ENCODE peak calls at places on chromosomes 13 and 19, in seven cellular contexts. One of them, this sample, is unnamed.
A peak's percentile ranks its signal among the peaks of the same experiment; 100 is the strongest.

GRCh38 chr19:15402411-15403150 is 16.2 kb downstream of the AKAP8L start:
- DNase-seq in CD8-positive, alpha-beta memory T cell: no peak
- DNase-seq in GM12864: no peak
- DNase-seq in tibial artery: no peak
- DNase-seq in BE2C: no peak
- DNase-seq in prostate gland: no peak
- DNase-seq in adrenal gland: no peak
- DNase-seq in this sample: no peak

GRCh38 chr13:39783051-39783450 is 127.6 kb downstream of the COG6 start:
- DNase-seq in CD8-positive, alpha-beta memory T cell: no peak
- DNase-seq in adrenal gland: no peak
- DNase-seq in BE2C: no peak
- DNase-seq in prostate gland: no peak
- DNase-seq in GM12864: no peak
- DNase-seq in tibial artery: no peak
- DNase-seq in this sample: no peak

GRCh38 chr19:30651066-30651465 is 278.9 kb downstream of the ZNF536 start:
- DNase-seq in tibial artery: no peak
- DNase-seq in prostate gland: no peak
- DNase-seq in GM12864: no peak
- DNase-seq in BE2C: no peak
- DNase-seq in CD8-positive, alpha-beta memory T cell: no peak
- DNase-seq in adrenal gland: no peak
- DNase-seq in this sample: no peak

GRCh38 chr19:16185925-16186234 is 670 bp downstream of the FAM32A start:
- DNase-seq in tibial artery: no peak
- DNase-seq in CD8-positive, alpha-beta memory T cell: no peak
- DNase-seq in prostate gland: peak; percentile 17
- DNase-seq in GM12864: no peak
- DNase-seq in adrenal gland: no peak
- DNase-seq in BE2C: peak; percentile 75
- DNase-seq in this sample: peak; percentile 10

GRCh38 chr13:37531054-37531453 is 67.5 kb downstream of the POSTN start:
- DNase-seq in GM12864: no peak
- DNase-seq in adrenal gland: no peak
- DNase-seq in prostate gland: no peak
- DNase-seq in tibial artery: no peak
- DNase-seq in BE2C: no peak
- DNase-seq in CD8-positive, alpha-beta memory T cell: no peak
- DNase-seq in this sample: no peak

GRCh38 chr13:67299072-67299635 is 69.0 kb upstream of the PCDH9 start:
- DNase-seq in BE2C: no peak
- DNase-seq in CD8-positive, alpha-beta memory T cell: no peak
- DNase-seq in prostate gland: no peak
- DNase-seq in GM12864: no peak
- DNase-seq in tibial artery: no peak
- DNase-seq in adrenal gland: no peak
- DNase-seq in this sample: no peak

GRCh38 chr19:43332058-43332922 is 21.2 kb upstream of the CD177 start:
- DNase-seq in GM12864: no peak
- DNase-seq in CD8-positive, alpha-beta memory T cell: no peak
- DNase-seq in tibial artery: no peak
- DNase-seq in BE2C: no peak
- DNase-seq in adrenal gland: no peak
- DNase-seq in prostate gland: no peak
- DNase-seq in this sample: no peak

GRCh38 chr19:17610384-17610783 is 54.9 kb downstream of the COLGALT1 start:
- DNase-seq in GM12864: no peak
- DNase-seq in BE2C: no peak
- DNase-seq in CD8-positive, alpha-beta memory T cell: no peak
- DNase-seq in adrenal gland: no peak
- DNase-seq in prostate gland: no peak
- DNase-seq in tibial artery: no peak
- DNase-seq in this sample: peak; percentile 68

GRCh38 chr19:54928299-54928698 is 19.0 kb downstream of the NLRP7 start:
- DNase-seq in BE2C: no peak
- DNase-seq in CD8-positive, alpha-beta memory T cell: no peak
- DNase-seq in tibial artery: no peak
- DNase-seq in adrenal gland: no peak
- DNase-seq in prostate gland: no peak
- DNase-seq in GM12864: no peak
- DNase-seq in this sample: no peak

GRCh38 chr13:48318014-48318713 is 14.6 kb downstream of the RB1 start:
- DNase-seq in adrenal gland: peak; percentile 15
- DNase-seq in BE2C: no peak
- DNase-seq in CD8-positive, alpha-beta memory T cell: no peak
- DNase-seq in tibial artery: no peak
- DNase-seq in GM12864: no peak
- DNase-seq in prostate gland: no peak
- DNase-seq in this sample: no peak

GRCh38 chr13:110964229-110965037 is 49.6 kb upstream of the ANKRD10 start:
- DNase-seq in prostate gland: no peak
- DNase-seq in GM12864: no peak
- DNase-seq in BE2C: no peak
- DNase-seq in CD8-positive, alpha-beta memory T cell: no peak
- DNase-seq in adrenal gland: no peak
- DNase-seq in tibial artery: no peak
- DNase-seq in this sample: no peak

GRCh38 chr19:35318679-35319448 is 10.1 kb upstream of the CD22 start:
- DNase-seq in tibial artery: peak; percentile 62
- DNase-seq in adrenal gland: peak; percentile 99
- DNase-seq in prostate gland: peak; percentile 6
- DNase-seq in CD8-positive, alpha-beta memory T cell: no peak
- DNase-seq in GM12864: no peak
- DNase-seq in BE2C: no peak
- DNase-seq in this sample: no peak

GRCh38 chr19:38527466-38528136 is 90.2 kb downstream of the MAP4K1 start:
- DNase-seq in GM12864: no peak
- DNase-seq in CD8-positive, alpha-beta memory T cell: no peak
- DNase-seq in prostate gland: no peak
- DNase-seq in BE2C: no peak
- DNase-seq in tibial artery: no peak
- DNase-seq in adrenal gland: no peak
- DNase-seq in this sample: peak; percentile 11

GRCh38 chr13:50129923-50130685 is 114.9 kb downstream of the KCNRG start:
- DNase-seq in tibial artery: peak; percentile 80
- DNase-seq in CD8-positive, alpha-beta memory T cell: peak; percentile 51
- DNase-seq in BE2C: peak; percentile 26
- DNase-seq in prostate gland: no peak
- DNase-seq in GM12864: no peak
- DNase-seq in adrenal gland: peak; percentile 66
- DNase-seq in this sample: no peak

GRCh38 chr13:25490236-25490635 is 118.5 kb downstream of the ATP8A2 start:
- DNase-seq in BE2C: no peak
- DNase-seq in adrenal gland: no peak
- DNase-seq in prostate gland: no peak
- DNase-seq in tibial artery: no peak
- DNase-seq in GM12864: no peak
- DNase-seq in CD8-positive, alpha-beta memory T cell: no peak
- DNase-seq in this sample: no peak

GRCh38 chr13:35818577-35819165 is 312.5 kb downstream of the DCLK1 start:
- DNase-seq in prostate gland: no peak
- DNase-seq in adrenal gland: no peak
- DNase-seq in BE2C: no peak
- DNase-seq in GM12864: no peak
- DNase-seq in tibial artery: no peak
- DNase-seq in CD8-positive, alpha-beta memory T cell: no peak
- DNase-seq in this sample: peak; percentile 26

GRCh38 chr13:110228936-110229904 is 77.7 kb downstream of the COL4A1 start:
- DNase-seq in prostate gland: no peak
- DNase-seq in GM12864: no peak
- DNase-seq in BE2C: no peak
- DNase-seq in adrenal gland: no peak
- DNase-seq in tibial artery: no peak
- DNase-seq in CD8-positive, alpha-beta memory T cell: no peak
- DNase-seq in this sample: no peak

GRCh38 chr13:97004886-97005285 is 10.6 kb upstream of the OXGR1 start:
- DNase-seq in GM12864: no peak
- DNase-seq in tibial artery: no peak
- DNase-seq in CD8-positive, alpha-beta memory T cell: no peak
- DNase-seq in adrenal gland: no peak
- DNase-seq in BE2C: peak; percentile 30
- DNase-seq in prostate gland: no peak
- DNase-seq in this sample: no peak

GRCh38 chr13:106917024-106917491 is 349.1 kb upstream of the ARGLU1 start:
- DNase-seq in BE2C: no peak
- DNase-seq in adrenal gland: peak; percentile 13
- DNase-seq in GM12864: no peak
- DNase-seq in prostate gland: no peak
- DNase-seq in CD8-positive, alpha-beta memory T cell: no peak
- DNase-seq in tibial artery: no peak
- DNase-seq in this sample: no peak

GRCh38 chr13:100944791-100945345 is 270.3 kb upstream of the TMTC4 start:
- DNase-seq in BE2C: no peak
- DNase-seq in prostate gland: no peak
- DNase-seq in GM12864: no peak
- DNase-seq in tibial artery: no peak
- DNase-seq in CD8-positive, alpha-beta memory T cell: no peak
- DNase-seq in adrenal gland: no peak
- DNase-seq in this sample: no peak

GRCh38 chr13:20127563-20128458 is 33.0 kb downstream of the GJA3 start:
- DNase-seq in prostate gland: peak; percentile 37
- DNase-seq in GM12864: no peak
- DNase-seq in CD8-positive, alpha-beta memory T cell: peak; percentile 55
- DNase-seq in adrenal gland: peak; percentile 76
- DNase-seq in tibial artery: no peak
- DNase-seq in BE2C: peak; percentile 67
- DNase-seq in this sample: no peak

GRCh38 chr19:48623556-48624066 is 4.3 kb downstream of the SPHK2 start:
- DNase-seq in prostate gland: no peak
- DNase-seq in adrenal gland: no peak
- DNase-seq in tibial artery: no peak
- DNase-seq in GM12864: no peak
- DNase-seq in BE2C: no peak
- DNase-seq in CD8-positive, alpha-beta memory T cell: no peak
- DNase-seq in this sample: no peak

GRCh38 chr13:79631260-79631659 is 150.3 kb downstream of the NDFIP2 start:
- DNase-seq in prostate gland: peak; percentile 72
- DNase-seq in adrenal gland: peak; percentile 46
- DNase-seq in tibial artery: no peak
- DNase-seq in BE2C: peak; percentile 73
- DNase-seq in GM12864: no peak
- DNase-seq in CD8-positive, alpha-beta memory T cell: no peak
- DNase-seq in this sample: no peak

DNA sequence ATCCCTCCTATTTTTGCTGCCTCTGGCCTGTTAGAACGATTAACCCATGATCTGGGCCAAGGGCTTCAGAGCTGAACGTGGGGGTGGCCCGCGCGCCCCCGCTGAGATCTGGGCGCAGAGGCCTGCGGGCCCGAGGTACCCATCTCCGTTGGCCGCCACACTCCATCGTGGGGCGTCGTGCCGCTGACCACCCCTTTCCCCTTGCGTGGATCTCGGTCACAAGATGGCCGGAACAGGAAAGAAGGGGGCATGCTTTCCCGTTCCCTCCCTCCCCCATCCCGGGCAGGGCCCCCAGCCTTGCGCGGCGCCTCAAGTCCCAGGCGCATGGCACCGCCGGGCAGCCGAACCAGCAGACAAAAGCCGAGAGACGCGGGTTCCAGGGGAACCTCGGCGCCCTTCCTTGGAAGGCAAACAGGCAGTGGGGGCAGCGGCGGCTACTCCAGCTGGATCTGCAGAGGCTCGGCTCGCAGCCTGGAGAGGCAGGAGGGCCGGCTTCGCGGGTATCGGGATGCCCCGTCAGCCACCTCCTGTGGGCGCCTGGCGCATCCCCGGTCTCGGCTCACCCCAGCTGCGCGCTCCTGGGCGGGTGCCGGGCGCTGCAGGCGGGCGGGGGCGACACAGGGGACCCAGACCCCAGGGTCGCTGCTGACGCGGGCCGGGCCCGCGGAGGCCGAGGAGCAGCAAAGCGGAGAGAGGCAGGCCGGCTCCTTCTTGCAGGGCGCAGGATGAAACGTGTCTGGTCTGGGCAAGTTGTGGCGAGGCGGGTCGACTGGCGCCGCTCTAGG is 500 bp downstream of the DZIP1 start:
- DNase-seq in adrenal gland: no peak
- DNase-seq in CD8-positive, alpha-beta memory T cell: no peak
- DNase-seq in prostate gland: no peak
- DNase-seq in GM12864: no peak
- DNase-seq in tibial artery: peak; percentile 26
- DNase-seq in BE2C: peak; percentile 61
- DNase-seq in this sample: no peak
- H3K4me3 ChIP-seq in adrenal gland: peak overlapping the region; percentile 20
- H3K4me3 ChIP-seq in CD8-positive, alpha-beta memory T cell: no peak overlapping the region
- H3K4me3 ChIP-seq in prostate gland: peak overlapping the region; percentile 40
- H3K4me3 ChIP-seq in GM12864: peak overlapping the region; percentile 59
- H3K4me3 ChIP-seq in tibial artery: peak overlapping the region; percentile 70
- H3K4me3 ChIP-seq in BE2C: peak overlapping the region; percentile 89
- H3K4me3 ChIP-seq in this sample: peak overlapping the region; percentile 41

GRCh38 chr19:11848594-11849263 is at the start of gene ZNF439:
- DNase-seq in prostate gland: peak; percentile 92
- DNase-seq in CD8-positive, alpha-beta memory T cell: peak; percentile 91
- DNase-seq in BE2C: peak; percentile 94
- DNase-seq in adrenal gland: peak; percentile 96
- DNase-seq in GM12864: peak; percentile 61
- DNase-seq in tibial artery: peak; percentile 94
- DNase-seq in this sample: peak; percentile 82

GRCh38 chr19:11848200-11848593 is 329 bp upstream of the ZNF439 start:
- DNase-seq in GM12864: no peak
- DNase-seq in adrenal gland: no peak
- DNase-seq in prostate gland: no peak
- DNase-seq in BE2C: no peak
- DNase-seq in CD8-positive, alpha-beta memory T cell: no peak
- DNase-seq in tibial artery: no peak
- DNase-seq in this sample: no peak

GRCh38 chr19:11843741-11844140 is 4.8 kb upstream of the ZNF439 start:
- DNase-seq in adrenal gland: no peak
- DNase-seq in GM12864: no peak
- DNase-seq in BE2C: no peak
- DNase-seq in CD8-positive, alpha-beta memory T cell: no peak
- DNase-seq in tibial artery: no peak
- DNase-seq in prostate gland: peak; percentile 22
- DNase-seq in this sample: no peak

GRCh38 chr19:11853358-11853757 is 4.8 kb downstream of the ZNF439 start:
- DNase-seq in adrenal gland: no peak
- DNase-seq in prostate gland: no peak
- DNase-seq in GM12864: no peak
- DNase-seq in tibial artery: no peak
- DNase-seq in CD8-positive, alpha-beta memory T cell: no peak
- DNase-seq in BE2C: no peak
- DNase-seq in this sample: no peak

GRCh38 chr19:11849264-11849615 is 714 bp downstream of the ZNF439 start:
- DNase-seq in BE2C: no peak
- DNase-seq in CD8-positive, alpha-beta memory T cell: no peak
- DNase-seq in GM12864: peak; percentile 7
- DNase-seq in tibial artery: no peak
- DNase-seq in prostate gland: no peak
- DNase-seq in adrenal gland: peak; percentile 14
- DNase-seq in this sample: peak; percentile 32
- H3K4me3 ChIP-seq in BE2C: peak overlapping the region; percentile 70
- H3K4me3 ChIP-seq in CD8-positive, alpha-beta memory T cell: peak overlapping the region; percentile 79
- H3K4me3 ChIP-seq in GM12864: peak overlapping the region; percentile 63
- H3K4me3 ChIP-seq in tibial artery: peak overlapping the region; percentile 65
- H3K4me3 ChIP-seq in prostate gland: peak overlapping the region; percentile 47
- H3K4me3 ChIP-seq in adrenal gland: peak overlapping the region; percentile 64
- H3K4me3 ChIP-seq in this sample: peak overlapping the region; percentile 64

GRCh38 chr19:41533691-41534090 is 42.3 kb upstream of the CEACAM21 start:
- DNase-seq in tibial artery: no peak
- DNase-seq in adrenal gland: no peak
- DNase-seq in CD8-positive, alpha-beta memory T cell: no peak
- DNase-seq in prostate gland: no peak
- DNase-seq in GM12864: no peak
- DNase-seq in BE2C: no peak
- DNase-seq in this sample: peak; percentile 28
- H3K4me3 ChIP-seq in tibial artery: no peak overlapping the region
- H3K4me3 ChIP-seq in adrenal gland: no peak overlapping the region
- H3K4me3 ChIP-seq in CD8-positive, alpha-beta memory T cell: no peak overlapping the region
- H3K4me3 ChIP-seq in prostate gland: no peak overlapping the region
- H3K4me3 ChIP-seq in GM12864: peak overlapping the region; percentile 46
- H3K4me3 ChIP-seq in BE2C: no peak overlapping the region
- H3K4me3 ChIP-seq in this sample: no peak overlapping the region

GRCh38 chr19:40265763-40266099 is 19.4 kb downstream of the AKT2 start:
- DNase-seq in BE2C: no peak
- DNase-seq in GM12864: no peak
- DNase-seq in prostate gland: no peak
- DNase-seq in adrenal gland: no peak
- DNase-seq in tibial artery: no peak
- DNase-seq in CD8-positive, alpha-beta memory T cell: no peak
- DNase-seq in this sample: no peak
- H3K4me3 ChIP-seq in BE2C: no peak overlapping the region
- H3K4me3 ChIP-seq in GM12864: no peak overlapping the region
- H3K4me3 ChIP-seq in prostate gland: no peak overlapping the region
- H3K4me3 ChIP-seq in adrenal gland: no peak overlapping the region
- H3K4me3 ChIP-seq in tibial artery: no peak overlapping the region
- H3K4me3 ChIP-seq in CD8-positive, alpha-beta memory T cell: no peak overlapping the region
- H3K4me3 ChIP-seq in this sample: no peak overlapping the region

This sample was measured in Jurkat, Clone E6-1.